ENCODE peak calls at places on chromosomes 12 and 14, in four cellular contexts. J, R, Q and P are unnamed samples.

GRCh38 chr12:26017484-26018211 is 59.2 kb downstream of the RASSF8 start:
- DNase-seq in Q (peak; percentile 57), R (peak; percentile 60), J (no peak), P (peak; percentile 15)

GRCh38 chr14:79576434-79576833 is 634.9 kb downstream of the DIO2 start:
- DNase-seq in R (no peak), J (no peak), Q (no peak), P (no peak)

GRCh38 chr12:51819851-51820720 is 28.4 kb downstream of the FIGNL2 start:
- DNase-seq in J (no peak), R (no peak), Q (no peak), P (no peak)

GRCh38 chr12:52005903-52006703 is 643 bp upstream of the TAMALIN start:
- DNase-seq in Q (no peak), J (no peak), R (no peak), P (no peak)

GRCh38 chr14:59294662-59294992 is 106.2 kb downstream of the DAAM1 start:
- DNase-seq in J (no peak), Q (peak; percentile 79), R (no peak), P (no peak)

GRCh38 chr12:53776872-53777271 is 25.1 kb upstream of the CISTR start:
- DNase-seq in J (no peak), R (no peak), Q (no peak), P (no peak)

GRCh38 chr14:68978550-68978911 is 571 bp downstream of the ACTN1 start:
- DNase-seq in Q (peak; percentile 88), R (peak; percentile 67), J (no peak), P (no peak)

GRCh38 chr14:58898655-58899316 is 261.0 kb downstream of the DACT1 start:
- DNase-seq in Q (peak; percentile 86), R (no peak), J (no peak), P (no peak)

GRCh38 chr12:55931780-55932545 is 1.0 kb downstream of the DGKA start:
- DNase-seq in J (peak; percentile 80), R (no peak), Q (peak; percentile 84), P (no peak)

GRCh38 chr12:3129301-3130052 is 52.3 kb downstream of the TSPAN9 start:
- DNase-seq in J (no peak), Q (no peak), R (no peak), P (peak; percentile 76)

GRCh38 chr12:8033153-8034044 is 883 bp downstream of the FOXJ2 start:
- DNase-seq in Q (peak; percentile 66), J (no peak), R (peak; percentile 35), P (peak; percentile 55)

GRCh38 chr14:58243790-58244555 is 670 bp upstream of the PSMA3 start:
- DNase-seq in Q (peak; percentile 70), J (no peak), R (no peak), P (no peak)

GRCh38 chr12:55637467-55637866 is 775 bp downstream of the OR10P1 start:
- DNase-seq in Q (no peak), J (no peak), R (no peak), P (peak; percentile 92)

GRCh38 chr14:94115068-94115591 is 4.6 kb downstream of the IFI27 start:
- DNase-seq in Q (peak; percentile 12), R (no peak), J (no peak), P (no peak)

GRCh38 chr12:9741726-9742125 is 8.8 kb upstream of the CLECL1 start:
- DNase-seq in R (no peak), Q (no peak), J (no peak), P (peak; percentile 75)

GRCh38 chr14:105526781-105527380 is 498 bp downstream of the TMEM121 start:
- DNase-seq in J (no peak), Q (peak; percentile 40), R (no peak), P (no peak)

GRCh38 chr14:31057701-31058364 is 31.7 kb upstream of the STRN3 start:
- DNase-seq in J (no peak), R (no peak), Q (no peak), P (no peak)

GRCh38 chr12:122106891-122107660 is 28.5 kb downstream of the MLXIP start:
- DNase-seq in J (peak; percentile 71), R (no peak), Q (peak; percentile 48), P (no peak)

GRCh38 chr12:11754256-11754655 is 104.8 kb downstream of the ETV6 start:
- DNase-seq in R (no peak), Q (no peak), J (no peak), P (no peak)

GRCh38 chr14:70779667-70780066 is 29.6 kb downstream of the MAP3K9 start:
- DNase-seq in Q (no peak), R (no peak), J (no peak), P (no peak)

GRCh38 chr14:103122578-103123127 is 608 bp upstream of the TNFAIP2 start:
- DNase-seq in R (no peak), J (no peak), Q (no peak), P (no peak)
- H3K4me3 ChIP-seq in R (no peak overlapping the region), J (peak overlapping the region; percentile 51), Q (peak overlapping the region; percentile 58), P (no peak overlapping the region)

GRCh38 chr12:6049992-6050391 is 74.5 kb downstream of the VWF start:
- DNase-seq in J (no peak), R (no peak), Q (no peak), P (no peak)
- H3K4me3 ChIP-seq in J (no peak overlapping the region), R (no peak overlapping the region), Q (no peak overlapping the region), P (no peak overlapping the region)

GRCh38 chr14:34711169-34711568 is 3.2 kb downstream of the CFL2 start:
- DNase-seq in J (no peak), Q (peak; percentile 89), R (no peak), P (no peak)

GRCh38 chr14:34713681-34714319 is 593 bp downstream of the CFL2 start:
- DNase-seq in Q (peak; percentile 92), R (peak; percentile 21), J (no peak), P (no peak)

GRCh38 chr14:34711808-34712712 is 2.3 kb downstream of the CFL2 start:
- DNase-seq in R (no peak), Q (peak; percentile 50), J (no peak), P (no peak)

GRCh38 chr14:34714320-34715107 is at the start of gene CFL2:
- DNase-seq in R (peak; percentile 87), Q (peak; percentile 90), J (peak; percentile 83), P (no peak)

DNA sequence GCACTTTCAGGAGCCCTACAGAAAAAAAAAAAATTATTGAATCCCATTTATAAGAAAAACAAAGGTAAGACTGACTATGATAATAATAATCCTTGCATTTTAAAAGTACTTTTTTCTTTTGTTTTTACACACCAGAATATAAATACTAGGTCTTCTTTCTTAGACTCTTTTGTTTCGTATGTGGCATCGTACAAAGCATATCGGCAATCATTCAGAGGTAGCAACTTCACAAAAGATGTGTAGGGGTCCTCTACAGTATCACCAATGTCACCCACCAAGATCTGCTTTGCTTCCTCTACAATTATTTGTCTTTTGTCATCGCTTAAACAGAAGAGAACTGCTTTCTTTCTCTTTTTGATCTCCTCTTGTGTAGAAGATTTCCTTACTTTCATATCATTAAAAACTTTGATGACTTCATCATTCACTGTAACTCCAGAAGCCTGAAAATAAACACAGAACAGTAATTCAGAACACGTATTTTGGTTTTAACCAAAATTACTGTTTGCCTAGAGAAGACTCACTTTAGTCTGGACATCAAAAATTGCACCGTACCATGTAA is 1.2 kb downstream of the CFL2 start:
- DNase-seq in Q (no peak), R (no peak), J (no peak), P (no peak)
- H3K4me3 ChIP-seq in Q (peak overlapping the region; percentile 95), R (peak overlapping the region; percentile 84), J (peak overlapping the region; percentile 99), P (peak overlapping the region; percentile 66)

GRCh38 chr12:79546461-79547043 is 144.2 kb downstream of the PAWR start:
- DNase-seq in Q (peak; percentile 20), J (no peak), R (no peak), P (no peak)
- H3K4me3 ChIP-seq in Q (no peak overlapping the region), J (no peak overlapping the region), R (no peak overlapping the region), P (no peak overlapping the region)

GRCh38 chr12:131710464-131711457 is at the start of gene SFSWAP:
- DNase-seq in Q (peak; percentile 90), R (peak; percentile 79), J (peak; percentile 85), P (peak; percentile 61)
- H3K4me3 ChIP-seq in Q (peak within 1 kb of the TSS; percentile 99), R (peak within 1 kb of the TSS; percentile 99), J (peak within 1 kb of the TSS; percentile 68), P (peak within 1 kb of the TSS; percentile 99)

GRCh38 chr14:89911018-89911919 is 43.3 kb downstream of the EFCAB11 start:
- DNase-seq in Q (peak; percentile 87), J (peak; percentile 67), R (peak; percentile 12), P (no peak)
- H3K4me3 ChIP-seq in Q (peak overlapping the region; percentile 34), J (no peak overlapping the region), R (no peak overlapping the region), P (no peak overlapping the region)

GRCh38 chr12:85558684-85559083 is 277.5 kb downstream of the RASSF9 start:
- DNase-seq in Q (no peak), R (no peak), J (no peak), P (no peak)
- H3K4me3 ChIP-seq in Q (no peak overlapping the region), R (no peak overlapping the region), J (no peak overlapping the region), P (no peak overlapping the region)

GRCh38 chr12:124520258-124520657 is 47.2 kb downstream of the NCOR2 start:
- DNase-seq in Q (no peak), J (no peak), R (no peak), P (no peak)
- H3K4me3 ChIP-seq in Q (no peak overlapping the region), J (no peak overlapping the region), R (no peak overlapping the region), P (no peak overlapping the region)

GRCh38 chr12:15863258-15863835 is 18.8 kb upstream of the STRAP start:
- DNase-seq in R (no peak), Q (peak; percentile 39), J (no peak), P (no peak)
- H3K4me3 ChIP-seq in R (no peak overlapping the region), Q (no peak overlapping the region), J (no peak overlapping the region), P (no peak overlapping the region)